ENCODE peak calls at places on chromosomes 2 and 18, in seven cellular contexts. One of them, this sample, is unnamed.

GRCh38 chr2:8552264-8552913 is 129.5 kb upstream of the ID2 start:
- DNase-seq in EL: no peak
- DNase-seq in kidney epithelial cell: no peak
- DNase-seq in choroid plexus epithelial cell: no peak
- DNase-seq in neuronal stem cell: no peak
- DNase-seq in smooth muscle cell of the brain vasculature: no peak
- DNase-seq in pons: no peak
- DNase-seq in this sample: no peak

GRCh38 chr2:12844511-12844910 is 127.8 kb downstream of the TRIB2 start:
- DNase-seq in EL: no peak
- DNase-seq in smooth muscle cell of the brain vasculature: no peak
- DNase-seq in kidney epithelial cell: no peak
- DNase-seq in pons: peak
- DNase-seq in neuronal stem cell: no peak
- DNase-seq in choroid plexus epithelial cell: no peak
- DNase-seq in this sample: no peak

GRCh38 chr2:69166812-69167468 is 154.0 kb downstream of the ANTXR1 start:
- DNase-seq in kidney epithelial cell: no peak
- DNase-seq in choroid plexus epithelial cell: no peak
- DNase-seq in EL: no peak
- DNase-seq in smooth muscle cell of the brain vasculature: no peak
- DNase-seq in neuronal stem cell: no peak
- DNase-seq in pons: no peak
- DNase-seq in this sample: no peak

GRCh38 chr18:68764016-68764415 is 33.9 kb upstream of the CCDC102B start:
- DNase-seq in pons: no peak
- DNase-seq in choroid plexus epithelial cell: peak
- DNase-seq in EL: peak
- DNase-seq in neuronal stem cell: no peak
- DNase-seq in smooth muscle cell of the brain vasculature: no peak
- DNase-seq in kidney epithelial cell: no peak
- DNase-seq in this sample: no peak

GRCh38 chr18:59056706-59057492 is 82.8 kb upstream of the SEC11C start:
- DNase-seq in neuronal stem cell: peak
- DNase-seq in EL: peak
- DNase-seq in smooth muscle cell of the brain vasculature: peak
- DNase-seq in kidney epithelial cell: no peak
- DNase-seq in choroid plexus epithelial cell: peak
- DNase-seq in pons: peak
- DNase-seq in this sample: peak

GRCh38 chr2:68521037-68521436 is 53.7 kb downstream of the APLF start:
- DNase-seq in kidney epithelial cell: no peak
- DNase-seq in pons: no peak
- DNase-seq in choroid plexus epithelial cell: no peak
- DNase-seq in smooth muscle cell of the brain vasculature: no peak
- DNase-seq in EL: no peak
- DNase-seq in neuronal stem cell: no peak
- DNase-seq in this sample: no peak

GRCh38 chr2:72827999-72828646 is 2.3 kb upstream of the EXOC6B start:
- DNase-seq in choroid plexus epithelial cell: peak
- DNase-seq in smooth muscle cell of the brain vasculature: no peak
- DNase-seq in kidney epithelial cell: no peak
- DNase-seq in EL: peak
- DNase-seq in neuronal stem cell: no peak
- DNase-seq in pons: no peak
- DNase-seq in this sample: no peak

GRCh38 chr2:129061079-129061785 is 742.6 kb upstream of the HS6ST1 start:
- DNase-seq in neuronal stem cell: no peak
- DNase-seq in kidney epithelial cell: no peak
- DNase-seq in choroid plexus epithelial cell: peak
- DNase-seq in smooth muscle cell of the brain vasculature: no peak
- DNase-seq in pons: no peak
- DNase-seq in EL: no peak
- DNase-seq in this sample: peak

GRCh38 chr18:24530630-24531111 is 70.2 kb downstream of the HRH4 start:
- DNase-seq in kidney epithelial cell: peak
- DNase-seq in EL: peak
- DNase-seq in pons: no peak
- DNase-seq in smooth muscle cell of the brain vasculature: no peak
- DNase-seq in neuronal stem cell: no peak
- DNase-seq in choroid plexus epithelial cell: peak
- DNase-seq in this sample: no peak

GRCh38 chr2:150449856-150450255 is 37.6 kb downstream of the RND3 start:
- DNase-seq in EL: no peak
- DNase-seq in choroid plexus epithelial cell: peak
- DNase-seq in pons: no peak
- DNase-seq in kidney epithelial cell: no peak
- DNase-seq in neuronal stem cell: no peak
- DNase-seq in smooth muscle cell of the brain vasculature: no peak
- DNase-seq in this sample: no peak

GRCh38 chr2:44713170-44713569 is 228.3 kb upstream of the SIX3 start:
- DNase-seq in kidney epithelial cell: no peak
- DNase-seq in EL: no peak
- DNase-seq in choroid plexus epithelial cell: no peak
- DNase-seq in smooth muscle cell of the brain vasculature: no peak
- DNase-seq in pons: no peak
- DNase-seq in neuronal stem cell: no peak
- DNase-seq in this sample: no peak